ENCODE peak calls at places on chromosomes 5 and 9, in eight cellular contexts. R is ovary, J is iPS DF 6.9, B is sigmoid colon, K is A549, W is colonic mucosa, N is IMR-90, C is mammary epithelial cell. O is an unnamed sample. For H3K4me1, the result is how much of the 10 kb centered on the place peaks cover.

GRCh38 chr9:133002147-133003070 is 23.9 kb downstream of the GFI1B start:
- DNase-seq in N (no peak), R (no peak), B (no peak), W (no peak), K (no peak), J (no peak), C (peak), O (no peak)

GRCh38 chr5:33037101-33037500 is 326.0 kb downstream of the NPR3 start:
- DNase-seq in N (no peak), K (no peak), W (no peak), B (no peak), C (no peak), J (no peak), R (no peak), O (no peak)

GRCh38 chr5:152349683-152350526 is 55.2 kb downstream of the NMUR2 start:
- DNase-seq in J (peak), N (peak), R (peak), K (peak), W (peak), B (no peak), C (peak), O (no peak)

GRCh38 chr5:155508673-155509072 is 495.1 kb downstream of the KIF4B start:
- DNase-seq in R (no peak), B (no peak), K (no peak), J (no peak), N (no peak), C (no peak), W (no peak), O (no peak)

GRCh38 chr9:114836769-114837168 is 30.9 kb upstream of the TNFSF15 start:
- DNase-seq in R (no peak), B (no peak), J (no peak), C (peak), K (no peak), W (no peak), N (no peak), O (no peak)

GRCh38 chr5:1792842-1793266 is 6.8 kb downstream of the MRPL36 start:
- DNase-seq in B (peak), R (no peak), W (peak), C (peak), J (no peak), K (no peak), N (peak), O (peak)

GRCh38 chr5:78671609-78672008 is 23.0 kb upstream of the LHFPL2 start:
- DNase-seq in K (no peak), J (no peak), R (peak), W (peak), N (no peak), B (no peak), C (no peak), O (no peak)

GRCh38 chr9:95670122-95670521 is 153.4 kb upstream of the PTCH1 start:
- DNase-seq in B (no peak), W (no peak), N (no peak), C (no peak), J (no peak), K (no peak), R (no peak), O (no peak)

GRCh38 chr9:116549061-116549664 is 137.9 kb upstream of the TRIM32 start:
- DNase-seq in N (peak), J (no peak), W (peak), B (peak), R (peak), C (peak), K (peak), O (no peak)

GRCh38 chr9:101508203-101508602 is 25.4 kb upstream of the RNF20 start:
- DNase-seq in W (no peak), B (no peak), J (no peak), R (no peak), N (peak), C (peak), K (no peak), O (no peak)

GRCh38 chr9:69122086-69122390 is 52.0 kb upstream of the TJP2 start:
- DNase-seq in W (peak), B (peak), N (peak), C (peak), R (peak), J (no peak), K (peak), O (peak)

GRCh38 chr5:38853753-38854470 is 8.1 kb downstream of the OSMR start:
- DNase-seq in K (peak), W (no peak), J (no peak), N (peak), C (peak), B (no peak), R (no peak), O (no peak)

GRCh38 chr5:156237361-156237760 is 89.6 kb upstream of the SGCD start:
- DNase-seq in R (no peak), W (no peak), K (no peak), C (no peak), N (no peak), J (no peak), B (no peak), O (no peak)

GRCh38 chr5:72844218-72844603 is 27.8 kb downstream of the TNPO1 start:
- DNase-seq in W (no peak), J (no peak), K (no peak), R (no peak), B (no peak), N (no peak), C (no peak), O (no peak)
- H3K4me1 ChIP-seq in W (under half), J (under half), K (half or more), R (under half), B (half or more), N (under half), C (under half), O (under half)

DNA sequence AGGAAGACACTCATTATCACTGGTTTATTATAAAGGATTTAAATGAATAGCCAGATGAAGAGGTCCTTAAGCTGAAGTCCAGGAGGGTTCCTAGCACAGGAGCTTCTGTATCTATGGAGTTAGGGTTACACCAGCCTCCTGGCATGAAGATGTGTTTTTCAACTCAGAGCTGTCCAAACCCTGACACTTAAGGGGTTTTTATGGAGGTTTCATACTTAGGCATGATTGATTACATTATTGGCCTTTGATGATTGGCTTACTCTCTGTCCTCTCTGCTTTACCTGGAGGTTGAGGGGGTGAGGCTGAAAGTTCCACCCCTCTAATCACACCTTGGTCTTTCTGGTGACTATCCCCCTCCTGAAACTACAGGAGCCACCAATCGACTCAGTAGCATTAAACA is 84.9 kb upstream of the ZNF169 start:
- DNase-seq in B (no peak), K (no peak), W (no peak), J (no peak), N (no peak), R (no peak), C (no peak), O (no peak)
- H3K4me1 ChIP-seq in B (half or more), K (half or more), W (under half), J (under half), N (under half), R (under half), C (under half), O (under half)

GRCh38 chr9:104872959-104873850 is 54.8 kb downstream of the ABCA1 start:
- DNase-seq in R (peak), K (peak), B (peak), W (peak), J (no peak), C (peak), N (peak), O (no peak)
- H3K4me1 ChIP-seq in R (under half), K (under half), B (half or more), W (under half), J (under half), C (half or more), N (under half), O (under half)

GRCh38 chr5:140223567-140223966 is 48.6 kb downstream of the CYSTM1 start:
- DNase-seq in R (no peak), N (no peak), J (no peak), K (no peak), C (no peak), W (peak), B (no peak), O (no peak)
- H3K4me1 ChIP-seq in R (under half), N (under half), J (under half), K (under half), C (under half), W (under half), B (under half), O (under half)

GRCh38 chr5:119282628-119283027 is 73.2 kb upstream of the TNFAIP8 start:
- DNase-seq in R (no peak), W (no peak), J (no peak), K (no peak), C (no peak), N (no peak), B (no peak), O (no peak)

GRCh38 chr5:119287547-119288073 is 68.2 kb upstream of the TNFAIP8 start:
- DNase-seq in K (no peak), B (no peak), C (peak), J (no peak), W (no peak), R (no peak), N (peak), O (peak)

GRCh38 chr5:119286516-119287488 is 69.0 kb upstream of the TNFAIP8 start:
- DNase-seq in B (no peak), R (no peak), K (no peak), N (no peak), J (no peak), C (no peak), W (no peak), O (no peak)

GRCh38 chr5:119284031-119284430 is 71.8 kb upstream of the TNFAIP8 start:
- DNase-seq in J (no peak), B (no peak), W (no peak), C (no peak), N (no peak), K (no peak), R (no peak), O (no peak)

GRCh38 chr5:119285070-119285916 is 70.5 kb upstream of the TNFAIP8 start:
- DNase-seq in N (no peak), W (no peak), R (no peak), B (no peak), K (no peak), C (no peak), J (no peak), O (no peak)
- H3K4me1 ChIP-seq in N (under half), W (under half), R (under half), B (under half), K (half or more), C (under half), J (under half), O (half or more)

GRCh38 chr5:171762841-171763408 is 22.7 kb upstream of the SMIM23 start:
- DNase-seq in K (no peak), W (no peak), C (no peak), N (no peak), J (no peak), R (no peak), B (no peak), O (no peak)
- H3K4me1 ChIP-seq in K (under half), W (under half), C (under half), N (under half), J (under half), R (under half), B (under half), O (under half)

GRCh38 chr9:124214116-124214515 is 43.6 kb upstream of the NEK6 start:
- DNase-seq in K (no peak), J (no peak), R (no peak), B (peak), C (no peak), W (no peak), N (no peak), O (no peak)

GRCh38 chr9:124215551-124215910 is 42.2 kb upstream of the NEK6 start:
- DNase-seq in N (no peak), B (peak), R (no peak), K (no peak), J (no peak), C (no peak), W (no peak), O (no peak)

GRCh38 chr9:124214596-124215550 is 42.9 kb upstream of the NEK6 start:
- DNase-seq in R (no peak), N (no peak), K (no peak), J (no peak), B (peak), C (no peak), W (no peak), O (no peak)

GRCh38 chr9:124212381-124213050 is 45.2 kb upstream of the NEK6 start:
- DNase-seq in K (no peak), W (no peak), B (peak), J (no peak), C (peak), R (no peak), N (peak), O (no peak)

GRCh38 chr9:124213396-124213795 is 44.4 kb upstream of the NEK6 start:
- DNase-seq in K (no peak), C (no peak), N (no peak), B (peak), W (no peak), J (no peak), R (no peak), O (no peak)
- H3K4me1 ChIP-seq in K (under half), C (under half), N (under half), B (under half), W (under half), J (under half), R (under half), O (under half)

GRCh38 chr9:126986506-126986951 is 71.9 kb downstream of the RALGPS1 start:
- DNase-seq in B (no peak), J (no peak), R (no peak), K (peak), W (peak), C (peak), N (no peak), O (peak)
- H3K4me1 ChIP-seq in B (under half), J (under half), R (under half), K (under half), W (under half), C (under half), N (under half), O (under half)

GRCh38 chr5:138757061-138757776 is 4.0 kb downstream of the CTNNA1 start:
- DNase-seq in W (no peak), C (no peak), J (no peak), B (no peak), R (no peak), K (no peak), N (no peak), O (no peak)
- H3K4me1 ChIP-seq in W (under half), C (under half), J (under half), B (half or more), R (under half), K (half or more), N (under half), O (under half)

GRCh38 chr9:35731415-35732184 is 395 bp downstream of the TLN1 start:
- DNase-seq in J (no peak), C (no peak), R (no peak), N (no peak), K (peak), B (no peak), W (no peak), O (no peak)

GRCh38 chr9:35728041-35728971 is 3.7 kb downstream of the TLN1 start:
- DNase-seq in K (no peak), N (peak), B (peak), R (peak), J (no peak), W (peak), C (peak), O (no peak)

GRCh38 chr9:35729101-35729500 is 2.9 kb downstream of the TLN1 start:
- DNase-seq in J (no peak), K (no peak), W (no peak), N (peak), R (no peak), C (no peak), B (no peak), O (no peak)

GRCh38 chr9:35730486-35730854 is 1.5 kb downstream of the TLN1 start:
- DNase-seq in N (no peak), K (no peak), C (no peak), W (no peak), B (no peak), J (no peak), R (no peak), O (no peak)

GRCh38 chr9:35729700-35730485 is 2.1 kb downstream of the TLN1 start:
- DNase-seq in K (peak), B (peak), C (peak), W (peak), N (peak), R (peak), J (no peak), O (peak)
- H3K4me1 ChIP-seq in K (half or more), B (half or more), C (half or more), W (under half), N (under half), R (under half), J (under half), O (half or more)